ENCODE peak calls at places on chromosome 9, in eight cellular contexts. One of them, this sample, is unnamed.

GRCh38 chr9:87269296-87269695 is 228.4 kb upstream of the DAPK1 start:
- DNase-seq in mesenchymal stem cell: no peak
- DNase-seq in CD8-positive, alpha-beta T cell: no peak
- DNase-seq in H9: no peak
- DNase-seq in WERI-Rb-1: no peak
- DNase-seq in breast epithelium: no peak
- DNase-seq in right atrium auricular region: no peak
- DNase-seq in stomach: no peak
- DNase-seq in this sample: no peak

GRCh38 chr9:85941617-85941930 is 628 bp downstream of the NAA35 start:
- DNase-seq in breast epithelium: no peak
- DNase-seq in CD8-positive, alpha-beta T cell: no peak
- DNase-seq in right atrium auricular region: no peak
- DNase-seq in H9: no peak
- DNase-seq in stomach: no peak
- DNase-seq in WERI-Rb-1: no peak
- DNase-seq in mesenchymal stem cell: no peak
- DNase-seq in this sample: no peak

GRCh38 chr9:98047002-98047401 is 9.5 kb upstream of the NANS start:
- DNase-seq in breast epithelium: no peak
- DNase-seq in CD8-positive, alpha-beta T cell: no peak
- DNase-seq in mesenchymal stem cell: no peak
- DNase-seq in WERI-Rb-1: no peak
- DNase-seq in H9: no peak
- DNase-seq in right atrium auricular region: no peak
- DNase-seq in stomach: no peak
- DNase-seq in this sample: no peak

GRCh38 chr9:120715331-120715924 is 1.2 kb upstream of the MEGF9 start:
- DNase-seq in H9: peak; percentile 74
- DNase-seq in mesenchymal stem cell: peak; percentile 86
- DNase-seq in CD8-positive, alpha-beta T cell: no peak
- DNase-seq in stomach: no peak
- DNase-seq in WERI-Rb-1: peak; percentile 98
- DNase-seq in breast epithelium: no peak
- DNase-seq in right atrium auricular region: peak; percentile 76
- DNase-seq in this sample: no peak

GRCh38 chr9:104313396-104314110 is 190.5 kb upstream of the OR13F1 start:
- DNase-seq in stomach: no peak
- DNase-seq in mesenchymal stem cell: no peak
- DNase-seq in breast epithelium: no peak
- DNase-seq in right atrium auricular region: no peak
- DNase-seq in WERI-Rb-1: peak; percentile 75
- DNase-seq in CD8-positive, alpha-beta T cell: no peak
- DNase-seq in H9: no peak
- DNase-seq in this sample: no peak

GRCh38 chr9:95644377-95644776 is 127.6 kb upstream of the PTCH1 start:
- DNase-seq in right atrium auricular region: no peak
- DNase-seq in H9: no peak
- DNase-seq in CD8-positive, alpha-beta T cell: no peak
- DNase-seq in stomach: no peak
- DNase-seq in WERI-Rb-1: no peak
- DNase-seq in breast epithelium: no peak
- DNase-seq in mesenchymal stem cell: no peak
- DNase-seq in this sample: no peak

GRCh38 chr9:71909887-71910601 is 949 bp downstream of the ABHD17B start:
- DNase-seq in WERI-Rb-1: peak; percentile 62
- DNase-seq in mesenchymal stem cell: peak; percentile 65
- DNase-seq in stomach: peak; percentile 52
- DNase-seq in right atrium auricular region: peak; percentile 59
- DNase-seq in H9: peak; percentile 56
- DNase-seq in breast epithelium: peak; percentile 30
- DNase-seq in CD8-positive, alpha-beta T cell: peak; percentile 9
- DNase-seq in this sample: peak; percentile 21

GRCh38 chr9:134454386-134454978 is 128.2 kb downstream of the RXRA start:
- DNase-seq in mesenchymal stem cell: peak; percentile 37
- DNase-seq in right atrium auricular region: no peak
- DNase-seq in breast epithelium: no peak
- DNase-seq in WERI-Rb-1: no peak
- DNase-seq in CD8-positive, alpha-beta T cell: no peak
- DNase-seq in H9: no peak
- DNase-seq in stomach: no peak
- DNase-seq in this sample: no peak

GRCh38 chr9:36867672-36868471 is 166.2 kb downstream of the PAX5 start:
- DNase-seq in right atrium auricular region: no peak
- DNase-seq in CD8-positive, alpha-beta T cell: no peak
- DNase-seq in WERI-Rb-1: no peak
- DNase-seq in breast epithelium: no peak
- DNase-seq in mesenchymal stem cell: no peak
- DNase-seq in H9: no peak
- DNase-seq in stomach: peak; percentile 90
- DNase-seq in this sample: no peak

GRCh38 chr9:16521868-16522381 is 348.5 kb downstream of the BNC2 start:
- DNase-seq in H9: no peak
- DNase-seq in CD8-positive, alpha-beta T cell: no peak
- DNase-seq in right atrium auricular region: no peak
- DNase-seq in mesenchymal stem cell: peak; percentile 83
- DNase-seq in stomach: no peak
- DNase-seq in WERI-Rb-1: no peak
- DNase-seq in breast epithelium: peak; percentile 38
- DNase-seq in this sample: no peak

GRCh38 chr9:94780516-94780950 is 54.0 kb downstream of the AOPEP start:
- DNase-seq in stomach: no peak
- DNase-seq in H9: no peak
- DNase-seq in mesenchymal stem cell: no peak
- DNase-seq in breast epithelium: no peak
- DNase-seq in right atrium auricular region: peak; percentile 83
- DNase-seq in CD8-positive, alpha-beta T cell: no peak
- DNase-seq in WERI-Rb-1: no peak
- DNase-seq in this sample: no peak

GRCh38 chr9:38246833-38247232 is 145.7 kb upstream of the ALDH1B1 start:
- DNase-seq in breast epithelium: no peak
- DNase-seq in CD8-positive, alpha-beta T cell: no peak
- DNase-seq in WERI-Rb-1: no peak
- DNase-seq in mesenchymal stem cell: no peak
- DNase-seq in right atrium auricular region: no peak
- DNase-seq in H9: no peak
- DNase-seq in stomach: no peak
- DNase-seq in this sample: no peak

GRCh38 chr9:124784503-124784902 is 7.6 kb downstream of the OLFML2A start:
- DNase-seq in stomach: no peak
- DNase-seq in right atrium auricular region: peak; percentile 49
- DNase-seq in mesenchymal stem cell: peak; percentile 63
- DNase-seq in CD8-positive, alpha-beta T cell: no peak
- DNase-seq in breast epithelium: peak; percentile 16
- DNase-seq in H9: no peak
- DNase-seq in WERI-Rb-1: no peak
- DNase-seq in this sample: no peak

GRCh38 chr9:95507456-95508241 is 9.1 kb downstream of the PTCH1 start:
- DNase-seq in WERI-Rb-1: peak; percentile 58
- DNase-seq in H9: peak; percentile 58
- DNase-seq in right atrium auricular region: no peak
- DNase-seq in breast epithelium: peak; percentile 50
- DNase-seq in CD8-positive, alpha-beta T cell: peak; percentile 30
- DNase-seq in stomach: peak; percentile 47
- DNase-seq in mesenchymal stem cell: peak; percentile 83
- DNase-seq in this sample: peak; percentile 22

GRCh38 chr9:101403886-101404285 is 5.2 kb downstream of the ZNF189 start:
- DNase-seq in CD8-positive, alpha-beta T cell: no peak
- DNase-seq in breast epithelium: no peak
- DNase-seq in right atrium auricular region: no peak
- DNase-seq in H9: no peak
- DNase-seq in WERI-Rb-1: no peak
- DNase-seq in stomach: no peak
- DNase-seq in mesenchymal stem cell: no peak
- DNase-seq in this sample: no peak
- H3K9me3 ChIP-seq in CD8-positive, alpha-beta T cell: peaks cover 25% of the 10 kb centered on the region
- H3K9me3 ChIP-seq in breast epithelium: peaks cover 79% of the 10 kb centered on the region
- H3K9me3 ChIP-seq in right atrium auricular region: peaks cover 23% of the 10 kb centered on the region
- H3K9me3 ChIP-seq in H9: peaks cover 24% of the 10 kb centered on the region
- H3K9me3 ChIP-seq in WERI-Rb-1: peaks cover 21% of the 10 kb centered on the region
- H3K9me3 ChIP-seq in stomach: peaks cover 30% of the 10 kb centered on the region
- H3K9me3 ChIP-seq in mesenchymal stem cell: peaks cover 79% of the 10 kb centered on the region
- H3K9me3 ChIP-seq in this sample: peaks cover 30% of the 10 kb centered on the region

DNA sequence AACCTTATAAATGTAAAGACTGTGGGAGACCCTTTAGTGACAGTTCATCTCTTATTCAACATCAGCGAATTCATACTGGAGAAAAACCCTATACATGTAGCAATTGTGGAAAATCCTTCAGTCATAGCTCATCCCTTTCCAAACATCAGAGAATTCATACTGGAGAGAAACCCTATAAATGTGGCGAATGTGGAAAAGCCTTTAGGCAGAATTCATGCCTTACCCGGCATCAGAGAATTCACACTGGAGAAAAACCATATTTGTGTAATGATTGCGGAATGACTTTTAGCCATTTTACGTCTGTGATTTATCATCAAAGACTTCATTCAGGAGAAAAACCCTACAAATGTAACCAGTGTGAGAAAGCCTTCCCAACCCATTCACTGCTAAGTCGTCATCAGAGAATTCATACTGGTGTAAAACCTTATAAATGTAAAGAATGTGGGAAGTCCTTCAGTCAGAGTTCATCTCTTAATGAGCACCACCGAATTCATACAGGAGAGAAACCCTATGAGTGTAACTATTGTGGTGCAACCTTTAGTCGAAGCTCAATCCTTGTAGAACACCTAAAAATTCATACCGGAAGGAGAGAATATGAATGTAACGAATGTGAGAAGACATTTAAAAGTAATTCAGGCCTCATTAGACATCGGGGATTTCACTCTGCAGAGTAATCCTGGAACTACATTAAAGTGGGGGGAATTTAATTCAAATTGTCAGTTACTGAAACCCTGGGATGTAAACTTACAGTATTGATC is 17.7 kb downstream of the ZNF483 start:
- DNase-seq in CD8-positive, alpha-beta T cell: no peak
- DNase-seq in WERI-Rb-1: no peak
- DNase-seq in right atrium auricular region: no peak
- DNase-seq in H9: no peak
- DNase-seq in breast epithelium: no peak
- DNase-seq in mesenchymal stem cell: peak; percentile 11
- DNase-seq in stomach: no peak
- DNase-seq in this sample: no peak
- H3K9me3 ChIP-seq in CD8-positive, alpha-beta T cell: peaks cover 55% of the 10 kb centered on the region
- H3K9me3 ChIP-seq in WERI-Rb-1: peaks cover 60% of the 10 kb centered on the region
- H3K9me3 ChIP-seq in right atrium auricular region: peaks cover 52% of the 10 kb centered on the region
- H3K9me3 ChIP-seq in H9: peaks cover 81% of the 10 kb centered on the region
- H3K9me3 ChIP-seq in breast epithelium: peaks cover 97% of the 10 kb centered on the region
- H3K9me3 ChIP-seq in mesenchymal stem cell: peaks cover 99% of the 10 kb centered on the region
- H3K9me3 ChIP-seq in stomach: peaks cover 56% of the 10 kb centered on the region
- H3K9me3 ChIP-seq in this sample: peaks cover 40% of the 10 kb centered on the region

GRCh38 chr9:138120511-138121437 is 243.2 kb downstream of the CACNA1B start:
- DNase-seq in WERI-Rb-1: no peak
- DNase-seq in breast epithelium: no peak
- DNase-seq in CD8-positive, alpha-beta T cell: no peak
- DNase-seq in right atrium auricular region: no peak
- DNase-seq in stomach: no peak
- DNase-seq in H9: no peak
- DNase-seq in mesenchymal stem cell: no peak
- DNase-seq in this sample: no peak

GRCh38 chr9:138118601-138119071 is 241.1 kb downstream of the CACNA1B start:
- DNase-seq in stomach: no peak
- DNase-seq in WERI-Rb-1: no peak
- DNase-seq in H9: peak; percentile 19
- DNase-seq in breast epithelium: no peak
- DNase-seq in mesenchymal stem cell: no peak
- DNase-seq in right atrium auricular region: no peak
- DNase-seq in CD8-positive, alpha-beta T cell: no peak
- DNase-seq in this sample: no peak

GRCh38 chr9:138120072-138120471 is 242.5 kb downstream of the CACNA1B start:
- DNase-seq in breast epithelium: no peak
- DNase-seq in mesenchymal stem cell: no peak
- DNase-seq in H9: no peak
- DNase-seq in WERI-Rb-1: no peak
- DNase-seq in CD8-positive, alpha-beta T cell: no peak
- DNase-seq in right atrium auricular region: no peak
- DNase-seq in stomach: no peak
- DNase-seq in this sample: no peak

GRCh38 chr9:138117836-138118235 is 240.3 kb downstream of the CACNA1B start:
- DNase-seq in WERI-Rb-1: peak; percentile 1
- DNase-seq in mesenchymal stem cell: no peak
- DNase-seq in H9: peak; percentile 10
- DNase-seq in CD8-positive, alpha-beta T cell: no peak
- DNase-seq in stomach: no peak
- DNase-seq in breast epithelium: no peak
- DNase-seq in right atrium auricular region: no peak
- DNase-seq in this sample: no peak

DNA sequence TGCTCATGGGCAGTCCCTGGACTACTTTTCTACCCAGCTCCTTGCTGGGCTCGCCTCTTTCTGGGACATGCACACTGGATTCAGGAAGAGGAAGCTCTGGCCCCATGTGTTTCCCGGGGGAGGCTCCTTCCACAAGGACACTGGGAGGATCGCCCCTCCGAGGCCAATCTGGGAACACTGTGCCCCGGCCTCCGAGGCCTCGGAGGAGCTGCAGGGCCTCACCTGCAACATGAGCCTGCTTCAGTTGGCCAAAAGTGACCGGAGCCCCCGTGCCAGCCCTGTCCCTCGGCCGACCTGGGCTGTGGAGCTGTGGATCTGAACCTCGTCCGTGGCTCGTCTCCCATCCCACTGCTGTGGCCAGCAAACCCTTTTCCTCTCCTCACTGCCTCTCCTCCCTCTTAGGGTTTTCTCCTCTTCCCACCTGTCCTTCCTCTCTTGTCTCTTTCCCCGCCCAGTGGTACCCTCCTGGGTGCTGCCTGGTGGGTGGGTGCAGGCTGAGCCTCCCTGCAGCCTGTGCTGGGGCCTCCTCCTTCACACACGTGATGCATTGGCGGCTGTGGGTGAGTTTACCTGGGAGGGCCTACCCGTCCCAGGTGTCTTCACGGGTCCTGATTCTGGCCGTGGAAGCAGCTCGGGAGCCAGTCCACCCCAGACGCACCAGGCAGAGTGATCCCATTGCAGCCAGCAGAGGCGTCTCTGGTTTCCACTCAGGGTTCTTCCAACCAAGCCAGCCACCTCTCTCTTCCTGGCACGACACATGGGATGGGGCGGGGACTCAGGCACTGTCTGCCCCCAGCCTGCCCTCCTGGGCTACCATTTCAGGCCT is 241.8 kb downstream of the CACNA1B start:
- DNase-seq in right atrium auricular region: no peak
- DNase-seq in stomach: no peak
- DNase-seq in H9: no peak
- DNase-seq in CD8-positive, alpha-beta T cell: no peak
- DNase-seq in WERI-Rb-1: no peak
- DNase-seq in mesenchymal stem cell: no peak
- DNase-seq in breast epithelium: no peak
- DNase-seq in this sample: no peak
- H3K9me3 ChIP-seq in right atrium auricular region: no peaks in the 10 kb centered on the region
- H3K9me3 ChIP-seq in stomach: no peaks in the 10 kb centered on the region
- H3K9me3 ChIP-seq in H9: peaks cover 51% of the 10 kb centered on the region
- H3K9me3 ChIP-seq in CD8-positive, alpha-beta T cell: no peaks in the 10 kb centered on the region
- H3K9me3 ChIP-seq in WERI-Rb-1: no peaks in the 10 kb centered on the region
- H3K9me3 ChIP-seq in mesenchymal stem cell: no peaks in the 10 kb centered on the region
- H3K9me3 ChIP-seq in breast epithelium: no peaks in the 10 kb centered on the region
- H3K9me3 ChIP-seq in this sample: no peaks in the 10 kb centered on the region

DNA sequence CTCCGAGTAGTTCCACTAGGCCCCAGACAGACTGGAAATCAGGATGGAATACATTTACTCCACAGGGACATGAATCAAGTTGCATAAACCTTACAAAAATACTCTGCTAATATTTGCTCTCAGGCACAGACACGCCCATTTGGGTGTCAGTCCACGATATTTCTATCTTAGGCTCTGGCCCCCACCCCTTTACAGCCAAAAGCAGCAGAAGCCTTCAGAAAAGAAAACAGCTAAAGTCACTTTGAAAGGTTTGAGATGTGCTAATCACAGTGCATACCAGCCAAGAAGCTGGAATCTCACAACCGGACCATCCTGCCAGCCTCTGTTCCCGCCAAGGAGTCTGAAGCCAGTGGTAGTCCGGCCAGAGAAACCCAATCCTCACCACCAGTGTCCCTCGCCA is 22.6 kb downstream of the PTPN3 start:
- DNase-seq in WERI-Rb-1: no peak
- DNase-seq in breast epithelium: no peak
- DNase-seq in H9: no peak
- DNase-seq in CD8-positive, alpha-beta T cell: no peak
- DNase-seq in right atrium auricular region: peak; percentile 74
- DNase-seq in mesenchymal stem cell: no peak
- DNase-seq in stomach: no peak
- DNase-seq in this sample: no peak
- H3K9me3 ChIP-seq in WERI-Rb-1: no peaks in the 10 kb centered on the region
- H3K9me3 ChIP-seq in breast epithelium: no peaks in the 10 kb centered on the region
- H3K9me3 ChIP-seq in H9: no peaks in the 10 kb centered on the region
- H3K9me3 ChIP-seq in CD8-positive, alpha-beta T cell: no peaks in the 10 kb centered on the region
- H3K9me3 ChIP-seq in right atrium auricular region: no peaks in the 10 kb centered on the region
- H3K9me3 ChIP-seq in mesenchymal stem cell: no peaks in the 10 kb centered on the region
- H3K9me3 ChIP-seq in stomach: no peaks in the 10 kb centered on the region
- H3K9me3 ChIP-seq in this sample: no peaks in the 10 kb centered on the region

This sample was measured in T-helper 17 cell.